ENCODE peak calls at places on chromosomes 12 and 14, in five cellular contexts. X, L, N, V and B are unnamed samples.

GRCh38 chr12:7555752-7556151 is 52.2 kb upstream of the CD163 start:
- DNase-seq in X (no peak), L (peak), N (no peak), V (no peak), B (no peak)

GRCh38 chr12:65637774-65638173 is 186.5 kb upstream of the HMGA2 start:
- DNase-seq in X (no peak), L (no peak), N (no peak), V (no peak), B (no peak)

GRCh38 chr12:130013771-130014484 is 110.1 kb upstream of the TMEM132D start:
- DNase-seq in X (no peak), L (peak), N (no peak), V (no peak), B (peak)

GRCh38 chr14:21768116-21768874 is 94.7 kb upstream of the OR4E1 start:
- DNase-seq in X (no peak), L (peak), N (no peak), V (no peak), B (no peak)

GRCh38 chr12:124754949-124755800 is 108.5 kb downstream of the SCARB1 start:
- DNase-seq in X (peak), L (peak), N (peak), V (peak), B (peak)

GRCh38 chr12:38664661-38665269 is 240.6 kb downstream of the CPNE8 start:
- DNase-seq in X (no peak), L (peak), N (no peak), V (no peak), B (no peak)

GRCh38 chr12:27709932-27710591 is 570 bp upstream of the MRPS35 start:
- DNase-seq in X (no peak), L (peak), N (no peak), V (no peak), B (peak)

GRCh38 chr12:31626270-31626669 is 33.2 kb upstream of the ETFBKMT start:
- DNase-seq in X (no peak), L (no peak), N (no peak), V (no peak), B (no peak)

GRCh38 chr14:34088918-34089317 is 138.0 kb upstream of the EGLN3 start:
- DNase-seq in X (no peak), L (no peak), N (no peak), V (no peak), B (no peak)

GRCh38 chr12:44716681-44717080 is 159.4 kb downstream of the NELL2 start:
- DNase-seq in X (no peak), L (no peak), N (no peak), V (no peak), B (no peak)

GRCh38 chr14:105862581-105863239 is 336.3 kb downstream of the TMEM121 start:
- DNase-seq in X (no peak), L (no peak), N (no peak), V (no peak), B (no peak)

GRCh38 chr14:64817631-64818030 is 62.1 kb downstream of the SPTB start:
- DNase-seq in X (no peak), L (no peak), N (no peak), V (no peak), B (peak)

GRCh38 chr14:99321955-99322730 is 50.1 kb upstream of the BCL11B start:
- DNase-seq in X (no peak), L (no peak), N (no peak), V (peak), B (peak)

GRCh38 chr12:130031571-130032189 is 127.9 kb upstream of the TMEM132D start:
- DNase-seq in X (no peak), L (peak), N (no peak), V (no peak), B (no peak)

GRCh38 chr14:68969278-68969677 is 9.8 kb downstream of the ACTN1 start:
- DNase-seq in X (no peak), L (no peak), N (no peak), V (no peak), B (no peak)

GRCh38 chr12:2212971-2213869 is 160.4 kb downstream of the CACNA1C start:
- DNase-seq in X (no peak), L (peak), N (no peak), V (no peak), B (no peak)

GRCh38 chr12:56840922-56841321 is 77.8 kb downstream of the HSD17B6 start:
- DNase-seq in X (no peak), L (peak), N (no peak), V (no peak), B (no peak)

GRCh38 chr14:72736348-72736747 is 157.6 kb downstream of the DPF3 start:
- DNase-seq in X (no peak), L (peak), N (no peak), V (no peak), B (no peak)

GRCh38 chr12:62468394-62468793 is 1.8 kb downstream of the MON2 start:
- DNase-seq in X (no peak), L (no peak), N (no peak), V (no peak), B (no peak)

GRCh38 chr12:57049890-57050289 is at the start of gene MYO1A:
- DNase-seq in X (no peak), L (peak), N (no peak), V (no peak), B (no peak)

GRCh38 chr12:92085040-92085439 is 60.6 kb downstream of the BTG1 start:
- DNase-seq in X (no peak), L (no peak), N (no peak), V (no peak), B (no peak)

GRCh38 chr12:20946732-20947131 is 136.2 kb downstream of the SLCO1B3 start:
- DNase-seq in X (no peak), L (no peak), N (no peak), V (no peak), B (no peak)

GRCh38 chr12:45234134-45234865 is 18.4 kb downstream of the ANO6 start:
- DNase-seq in X (no peak), L (peak), N (no peak), V (no peak), B (no peak)

GRCh38 chr12:126907900-126908764 is 1358.8 kb upstream of the TMEM132C start:
- DNase-seq in X (no peak), L (no peak), N (no peak), V (no peak), B (no peak)

GRCh38 chr12:47650469-47650868 is 55.4 kb downstream of the RPAP3 start:
- DNase-seq in X (no peak), L (peak), N (no peak), V (no peak), B (no peak)

GRCh38 chr14:76953196-76953945 is 75.1 kb downstream of the IRF2BPL start:
- DNase-seq in X (peak), L (peak), N (peak), V (no peak), B (peak)

GRCh38 chr12:29710104-29710503 is 73.6 kb downstream of the TMTC1 start:
- DNase-seq in X (no peak), L (no peak), N (peak), V (no peak), B (peak)

GRCh38 chr12:91896725-91897515 is 248.7 kb downstream of the BTG1 start:
- DNase-seq in X (peak), L (no peak), N (no peak), V (no peak), B (peak)

DNA sequence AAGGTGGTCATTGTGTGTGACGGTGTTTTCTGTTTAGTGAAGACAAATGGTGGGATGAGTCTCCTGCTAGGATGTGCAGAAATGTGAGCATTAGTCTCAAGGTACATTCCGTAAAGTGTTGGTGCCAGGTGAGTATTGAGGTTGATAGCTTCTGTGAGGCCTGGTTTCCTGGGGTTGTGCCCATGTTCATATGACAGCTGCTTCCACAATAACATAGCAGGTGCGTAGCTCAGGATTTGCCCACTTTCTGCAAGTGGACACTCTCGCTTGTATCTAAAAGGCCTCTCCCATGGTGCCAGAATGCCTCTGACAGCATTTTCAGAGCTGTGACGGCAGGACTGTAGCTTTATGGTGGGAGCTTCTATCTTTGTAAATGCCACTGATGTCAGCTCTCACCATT is 832.0 kb downstream of the DIO2 start:
- DNase-seq in X (no peak), L (no peak), N (no peak), V (no peak), B (no peak)
- H3K4me3 ChIP-seq in X (no peak), L (no peak), N (no peak), V (no peak), B (no peak)

DNA sequence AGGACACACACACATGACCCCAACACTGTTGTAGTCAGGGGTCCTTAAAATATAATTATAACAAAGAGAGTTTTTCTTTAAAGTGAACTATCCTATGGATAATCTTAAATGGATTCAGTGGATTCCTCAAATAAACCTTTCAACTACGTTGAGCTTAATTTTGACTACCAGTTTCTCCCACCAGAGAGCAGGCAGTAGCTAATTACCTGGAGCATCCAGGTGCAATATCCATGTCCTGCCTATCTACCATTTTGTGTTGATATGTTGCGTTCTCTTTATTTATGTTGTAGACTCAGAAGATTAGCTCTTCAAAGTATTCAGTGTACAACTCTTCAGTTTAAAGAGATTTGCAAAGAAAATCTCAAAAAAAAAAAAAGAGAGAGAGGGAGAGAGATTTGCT is 127.2 kb upstream of the GZMB start:
- DNase-seq in X (no peak), L (no peak), N (no peak), V (no peak), B (no peak)
- TF ChIP-seq CTCF in X (no peak), L (no peak), N (no peak), V (no peak), B (no peak)

GRCh38 chr12:48788522-48788851 is 402 bp downstream of the ADCY6 start:
- DNase-seq in X (no peak), L (no peak), N (peak), V (no peak), B (no peak)

GRCh38 chr12:48789858-48790326 is 1.0 kb upstream of the ADCY6 start:
- DNase-seq in X (no peak), L (no peak), N (no peak), V (no peak), B (no peak)

GRCh38 chr12:48787791-48788521 is 933 bp downstream of the ADCY6 start:
- DNase-seq in X (no peak), L (no peak), N (no peak), V (no peak), B (no peak)

GRCh38 chr12:48788852-48789775 is at the start of gene ADCY6:
- DNase-seq in X (peak), L (peak), N (peak), V (peak), B (peak)

GRCh38 chr12:48786591-48787544 is 2.0 kb downstream of the ADCY6 start:
- DNase-seq in X (no peak), L (no peak), N (no peak), V (no peak), B (no peak)
- H3K4me3 ChIP-seq in X (peak), L (peak), N (peak), V (peak), B (no peak)

GRCh38 chr12:77723308-77723707 is 107.4 kb upstream of the NAV3 start:
- DNase-seq in X (no peak), L (no peak), N (no peak), V (no peak), B (no peak)

GRCh38 chr12:77724367-77724957 is 106.2 kb upstream of the NAV3 start:
- DNase-seq in X (no peak), L (peak), N (no peak), V (no peak), B (no peak)

GRCh38 chr12:77725611-77726010 is 105.1 kb upstream of the NAV3 start:
- DNase-seq in X (no peak), L (peak), N (no peak), V (no peak), B (no peak)

DNA sequence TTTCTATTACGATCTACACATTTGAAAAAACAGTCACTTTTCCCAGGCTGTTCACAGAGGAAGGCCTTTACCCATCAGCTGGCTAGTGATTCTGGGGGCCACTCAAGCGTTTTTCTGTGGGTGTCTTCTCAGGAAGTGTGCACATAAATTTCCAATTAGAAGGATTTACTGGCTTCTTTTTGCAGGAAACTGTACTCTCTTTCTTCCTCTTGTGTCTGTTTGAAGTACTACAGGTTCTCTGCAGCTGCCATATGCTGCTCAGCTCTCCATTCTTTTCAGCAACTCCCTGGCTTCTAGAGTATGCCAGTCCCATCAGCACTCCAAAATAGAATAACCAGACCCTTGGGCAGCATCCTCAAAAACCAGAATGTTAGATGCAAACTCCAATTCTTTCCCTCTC is 110.4 kb upstream of the NAV3 start:
- DNase-seq in X (no peak), L (no peak), N (no peak), V (no peak), B (no peak)
- TF ChIP-seq CTCF in X (no peak), L (peak), N (no peak), V (no peak), B (no peak)

DNA sequence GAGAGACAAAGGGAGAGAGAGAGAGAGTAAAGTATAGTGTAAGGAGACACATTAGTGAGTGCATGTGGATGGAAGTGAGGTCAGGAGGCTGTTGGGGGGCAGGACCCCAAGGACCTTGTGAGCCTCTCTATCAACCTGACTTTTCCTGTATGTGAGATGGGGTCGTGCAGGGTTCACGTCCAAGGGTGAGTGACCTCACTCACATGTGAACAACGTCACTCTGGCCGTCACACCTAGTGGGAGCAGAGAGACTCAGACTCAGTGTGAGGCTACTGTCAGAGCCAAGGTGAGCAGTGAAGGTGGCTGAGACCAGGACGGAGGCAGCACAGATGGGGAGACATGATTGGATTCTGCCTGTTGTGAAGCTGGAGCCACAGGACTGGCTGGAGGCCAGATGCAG is 93.1 kb downstream of the LGMN start:
- DNase-seq in X (no peak), L (no peak), N (no peak), V (no peak), B (no peak)
- H3K4me3 ChIP-seq in X (no peak), L (no peak), N (no peak), V (peak), B (no peak)

DNA sequence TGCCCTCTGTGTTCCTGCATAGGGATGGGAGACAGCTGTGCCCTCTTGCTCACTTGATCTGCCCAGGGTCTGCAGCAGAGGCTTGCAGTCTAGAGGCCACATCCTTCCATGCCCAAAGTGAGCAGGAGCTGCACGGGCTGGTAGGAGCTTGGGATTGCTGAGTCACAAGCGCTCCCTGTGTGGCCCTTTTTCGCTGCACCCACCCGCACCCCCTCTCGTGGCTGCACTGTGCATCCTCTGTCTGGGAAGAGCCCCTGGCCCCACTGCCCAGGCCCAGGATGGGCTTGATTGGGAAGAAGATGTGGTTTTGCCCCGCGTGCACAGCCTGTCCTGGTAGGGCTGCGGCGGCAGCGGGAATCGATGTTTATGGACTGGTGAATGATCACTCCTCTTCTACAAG is 192.4 kb downstream of the TSPAN9 start:
- DNase-seq in X (no peak), L (no peak), N (no peak), V (no peak), B (no peak)
- TF ChIP-seq CTCF in X (no peak), L (no peak), N (no peak), V (no peak), B (no peak)

GRCh38 chr14:104754213-104754851 is 1.4 kb downstream of the SIVA1 start:
- DNase-seq in X (peak), L (no peak), N (no peak), V (no peak), B (no peak)
- H3K4me3 ChIP-seq in X (peak), L (peak), N (peak), V (peak), B (no peak)

GRCh38 chr12:12891646-12892355 is 439 bp downstream of the GPRC5A start:
- DNase-seq in X (no peak), L (peak), N (no peak), V (no peak), B (no peak)
- TF ChIP-seq CTCF in X (no peak), L (no peak), N (no peak), V (no peak), B (no peak)

GRCh38 chr12:14258468-14258947 is 107.0 kb upstream of the ATF7IP start:
- DNase-seq in X (no peak), L (no peak), N (peak), V (no peak), B (no peak)
- H3K4me3 ChIP-seq in X (peak), L (no peak), N (no peak), V (peak), B (no peak)